ENCODE peak calls at places on chromosomes 1 and 21, in four cellular contexts. One of them, this sample, is unnamed.

GRCh38 chr1:11281518-11282331 is 8.7 kb downstream of the UBIAD1 start:
- DNase-seq in GM23338: no peak
- DNase-seq in cerebellar cortex: no peak
- DNase-seq in fibroblast of lung: peak
- DNase-seq in this sample: no peak

GRCh38 chr1:1318131-1318652 is 6.3 kb downstream of the INTS11 start:
- DNase-seq in GM23338: peak
- DNase-seq in cerebellar cortex: no peak
- DNase-seq in fibroblast of lung: peak
- DNase-seq in this sample: no peak

GRCh38 chr1:2279210-2279639 is 51.1 kb downstream of the SKI start:
- DNase-seq in GM23338: peak
- DNase-seq in cerebellar cortex: no peak
- DNase-seq in fibroblast of lung: peak
- DNase-seq in this sample: no peak

GRCh38 chr1:43634729-43635128 is 15.2 kb upstream of the KDM4A start:
- DNase-seq in GM23338: peak
- DNase-seq in cerebellar cortex: no peak
- DNase-seq in fibroblast of lung: no peak
- DNase-seq in this sample: no peak

GRCh38 chr1:104780470-104781078 is 1030.9 kb downstream of the AMY1C start:
- DNase-seq in GM23338: peak
- DNase-seq in cerebellar cortex: peak
- DNase-seq in fibroblast of lung: peak
- DNase-seq in this sample: no peak

GRCh38 chr21:45064618-45065399 is 9.6 kb upstream of the ADARB1 start:
- DNase-seq in GM23338: no peak
- DNase-seq in cerebellar cortex: no peak
- DNase-seq in fibroblast of lung: no peak
- DNase-seq in this sample: no peak

GRCh38 chr1:168719306-168720111 is 9.5 kb downstream of the DPT start:
- DNase-seq in GM23338: no peak
- DNase-seq in cerebellar cortex: no peak
- DNase-seq in fibroblast of lung: no peak
- DNase-seq in this sample: no peak

GRCh38 chr1:169348356-169349036 is 19.1 kb downstream of the NME7 start:
- DNase-seq in GM23338: peak
- DNase-seq in cerebellar cortex: peak
- DNase-seq in fibroblast of lung: peak
- DNase-seq in this sample: peak

GRCh38 chr1:41152622-41153044 is 89.5 kb downstream of the SCMH1 start:
- DNase-seq in GM23338: no peak
- DNase-seq in cerebellar cortex: no peak
- DNase-seq in fibroblast of lung: peak
- DNase-seq in this sample: no peak

GRCh38 chr1:14345925-14346550 is 252.4 kb upstream of the KAZN start:
- DNase-seq in GM23338: no peak
- DNase-seq in cerebellar cortex: no peak
- DNase-seq in fibroblast of lung: no peak
- DNase-seq in this sample: no peak

GRCh38 chr21:25171438-25171837 is 435.8 kb downstream of the MRPL39 start:
- DNase-seq in GM23338: no peak
- DNase-seq in cerebellar cortex: no peak
- DNase-seq in fibroblast of lung: peak
- DNase-seq in this sample: no peak

GRCh38 chr1:220497220-220497756 is 30.6 kb upstream of the MARK1 start:
- DNase-seq in GM23338: no peak
- DNase-seq in cerebellar cortex: no peak
- DNase-seq in fibroblast of lung: no peak
- DNase-seq in this sample: no peak

GRCh38 chr1:153752561-153753195 is 22.5 kb upstream of the SLC27A3 start:
- DNase-seq in GM23338: no peak
- DNase-seq in cerebellar cortex: no peak
- DNase-seq in fibroblast of lung: peak
- DNase-seq in this sample: no peak

GRCh38 chr21:17775431-17776126 is 43.6 kb downstream of the C21orf91 start:
- DNase-seq in GM23338: no peak
- DNase-seq in cerebellar cortex: no peak
- DNase-seq in fibroblast of lung: no peak
- DNase-seq in this sample: peak

GRCh38 chr1:16375521-16376359 is 8.7 kb downstream of the SZRD1 start:
- DNase-seq in GM23338: no peak
- DNase-seq in cerebellar cortex: no peak
- DNase-seq in fibroblast of lung: peak
- DNase-seq in this sample: no peak

GRCh38 chr1:47198214-47198613 is 8.4 kb upstream of the PDZK1IP1 start:
- DNase-seq in GM23338: no peak
- DNase-seq in cerebellar cortex: no peak
- DNase-seq in fibroblast of lung: no peak
- DNase-seq in this sample: no peak

GRCh38 chr1:236158719-236159118 is 16.4 kb downstream of the GPR137B start:
- DNase-seq in GM23338: no peak
- DNase-seq in cerebellar cortex: no peak
- DNase-seq in fibroblast of lung: no peak
- DNase-seq in this sample: no peak

GRCh38 chr1:77382361-77382760 is 100.5 kb downstream of the AK5 start:
- DNase-seq in GM23338: no peak
- DNase-seq in cerebellar cortex: no peak
- DNase-seq in fibroblast of lung: peak
- DNase-seq in this sample: no peak

GRCh38 chr1:13487143-13487868 is 26.5 kb downstream of the LRRC38 start:
- DNase-seq in GM23338: no peak
- DNase-seq in cerebellar cortex: no peak
- DNase-seq in fibroblast of lung: no peak
- DNase-seq in this sample: no peak

GRCh38 chr1:13662498-13662897 is 37.5 kb upstream of the PRDM2 start:
- DNase-seq in GM23338: no peak
- DNase-seq in cerebellar cortex: no peak
- DNase-seq in fibroblast of lung: peak
- DNase-seq in this sample: no peak

GRCh38 chr1:211598514-211598913 is 19.6 kb upstream of the SLC30A1 start:
- DNase-seq in GM23338: no peak
- DNase-seq in cerebellar cortex: no peak
- DNase-seq in fibroblast of lung: no peak
- DNase-seq in this sample: no peak